ENCODE peak calls at places on chromosomes 4 and X, in ten cellular contexts. K, Y, X, E, D, W, Q, H, G and N are unnamed samples.

GRCh38 chrX:154761977-154762528 is 611 bp upstream of the DKC1 start:
- DNase-seq in K (no peak), Y (peak), X (no peak), E (no peak), D (no peak), W (peak), Q (no peak), H (no peak), G (no peak), N (no peak)

GRCh38 chr4:128371004-128371777 is 83.6 kb upstream of the PGRMC2 start:
- DNase-seq in K (no peak), Y (no peak), X (no peak), E (no peak), D (no peak), W (no peak), Q (no peak), H (no peak), G (no peak), N (no peak)

GRCh38 chr4:110970642-110971041 is 347.8 kb upstream of the PITX2 start:
- DNase-seq in K (peak), Y (peak), X (no peak), E (peak), D (no peak), W (no peak), Q (no peak), H (no peak), G (no peak), N (peak)

GRCh38 chrX:68936608-68937007 is 107.8 kb downstream of the EFNB1 start:
- DNase-seq in K (no peak), Y (peak), X (no peak), E (no peak), D (peak), W (no peak), Q (peak), H (no peak), G (no peak), N (peak)

GRCh38 chr4:8761824-8762205 is 109.8 kb downstream of the HMX1 start:
- DNase-seq in K (no peak), Y (no peak), X (no peak), E (no peak), D (peak), W (no peak), Q (peak), H (no peak), G (no peak), N (no peak)

GRCh38 chrX:69466546-69466945 is 37.6 kb upstream of the NALF2 start:
- DNase-seq in K (no peak), Y (no peak), X (no peak), E (no peak), D (no peak), W (no peak), Q (no peak), H (no peak), G (no peak), N (no peak)

GRCh38 chr4:5958199-5958735 is 60.0 kb downstream of the C4orf50 start:
- DNase-seq in K (no peak), Y (no peak), X (no peak), E (no peak), D (no peak), W (no peak), Q (no peak), H (no peak), G (no peak), N (no peak)

GRCh38 chr4:54082168-54082567 is 17.8 kb upstream of the CHIC2 start:
- DNase-seq in K (peak), Y (peak), X (no peak), E (peak), D (no peak), W (no peak), Q (no peak), H (no peak), G (no peak), N (peak)

GRCh38 chr4:2798399-2799301 is 5.8 kb downstream of the SH3BP2 start:
- DNase-seq in K (no peak), Y (peak), X (no peak), E (no peak), D (peak), W (peak), Q (peak), H (peak), G (no peak), N (peak)

GRCh38 chr4:56641494-56642051 is 39.5 kb downstream of the HOPX start:
- DNase-seq in K (peak), Y (no peak), X (no peak), E (no peak), D (no peak), W (no peak), Q (no peak), H (no peak), G (no peak), N (no peak)

GRCh38 chr4:3077796-3078195 is 3.3 kb downstream of the HTT start:
- DNase-seq in K (no peak), Y (no peak), X (no peak), E (no peak), D (no peak), W (no peak), Q (no peak), H (no peak), G (peak), N (no peak)

GRCh38 chr4:71441186-71442169 is 102.7 kb downstream of the SLC4A4 start:
- DNase-seq in K (no peak), Y (no peak), X (no peak), E (no peak), D (no peak), W (no peak), Q (no peak), H (no peak), G (no peak), N (no peak)

GRCh38 chr4:71304289-71304850 is 34.5 kb upstream of the SLC4A4 start:
- DNase-seq in K (no peak), Y (no peak), X (no peak), E (no peak), D (no peak), W (no peak), Q (no peak), H (no peak), G (no peak), N (no peak)

DNA sequence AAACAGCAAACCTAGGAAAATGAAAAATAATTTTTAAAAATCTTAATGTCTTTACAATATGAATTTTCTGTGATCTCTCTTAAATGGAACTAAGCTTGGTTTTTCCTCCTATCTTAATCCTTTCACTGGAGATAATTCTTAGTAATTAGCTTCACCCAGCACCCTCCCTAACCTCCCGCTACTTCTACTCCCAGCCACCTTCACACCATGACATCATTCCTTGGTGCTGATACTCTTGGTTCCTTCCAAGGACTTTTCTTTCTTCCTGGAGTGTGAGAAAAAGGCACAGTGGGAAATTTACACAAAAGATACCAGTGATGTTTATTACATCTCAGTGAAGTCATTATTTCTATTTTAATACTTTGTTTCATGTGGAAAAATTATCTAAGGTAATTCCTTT is 163.6 kb upstream of the PLAC1 start:
- DNase-seq in K (no peak), Y (no peak), X (no peak), E (no peak), D (no peak), W (no peak), Q (no peak), H (no peak), G (no peak), N (no peak)
- TF ChIP-seq EP300 in K (no peak), Y (no peak), X (no peak), E (no peak), D (no peak), W (no peak), Q (no peak), H (no peak), G (no peak), N (no peak)

GRCh38 chrX:14028473-14028872 is 1.2 kb downstream of the GEMIN8 start:
- DNase-seq in K (no peak), Y (no peak), X (no peak), E (no peak), D (no peak), W (no peak), Q (no peak), H (no peak), G (peak), N (no peak)

GRCh38 chrX:14029039-14029424 is 660 bp downstream of the GEMIN8 start:
- DNase-seq in K (no peak), Y (no peak), X (no peak), E (no peak), D (no peak), W (no peak), Q (no peak), H (no peak), G (no peak), N (no peak)

GRCh38 chrX:14027511-14028019 is 2.1 kb downstream of the GEMIN8 start:
- DNase-seq in K (no peak), Y (no peak), X (no peak), E (peak), D (no peak), W (no peak), Q (no peak), H (no peak), G (peak), N (no peak)

GRCh38 chrX:14026121-14026520 is 3.6 kb downstream of the GEMIN8 start:
- DNase-seq in K (no peak), Y (no peak), X (no peak), E (no peak), D (no peak), W (no peak), Q (no peak), H (no peak), G (no peak), N (no peak)

GRCh38 chrX:14027031-14027430 is 2.7 kb downstream of the GEMIN8 start:
- DNase-seq in K (no peak), Y (no peak), X (no peak), E (no peak), D (no peak), W (no peak), Q (no peak), H (no peak), G (no peak), N (no peak)
- TF ChIP-seq EP300 in K (no peak), Y (no peak), X (no peak), E (no peak), D (no peak), W (no peak), Q (no peak), H (no peak), G (no peak), N (no peak)

DNA sequence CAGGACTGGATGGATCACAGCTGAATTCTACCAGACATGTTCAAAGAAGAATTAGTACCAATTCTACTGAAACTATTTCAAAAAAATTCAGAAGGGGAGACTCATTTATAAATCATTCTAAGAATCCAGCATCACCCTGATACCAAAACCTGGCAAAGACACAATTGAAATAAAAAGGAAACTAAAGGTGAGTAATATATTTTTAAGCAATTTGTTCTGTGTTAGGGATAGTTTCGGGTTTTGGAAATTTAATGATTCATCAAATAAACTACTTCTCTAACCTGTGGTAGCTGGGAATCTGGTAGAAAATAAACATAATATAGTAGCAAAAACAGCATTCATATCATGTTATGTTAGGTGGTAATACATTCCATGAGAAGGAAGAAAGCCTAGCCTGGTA is 662.2 kb upstream of the BOD1L1 start:
- DNase-seq in K (no peak), Y (no peak), X (no peak), E (no peak), D (no peak), W (no peak), Q (no peak), H (no peak), G (no peak), N (no peak)
- TF ChIP-seq EP300 in K (no peak), Y (no peak), X (no peak), E (no peak), D (no peak), W (no peak), Q (no peak), H (no peak), G (no peak), N (no peak)

GRCh38 chrX:10582945-10583344 is 37.4 kb downstream of the MID1 start:
- DNase-seq in K (no peak), Y (no peak), X (no peak), E (no peak), D (no peak), W (no peak), Q (no peak), H (no peak), G (no peak), N (no peak)
- TF ChIP-seq EP300 in K (no peak), Y (no peak), X (no peak), E (no peak), D (no peak), W (no peak), Q (no peak), H (no peak), G (no peak), N (no peak)

DNA sequence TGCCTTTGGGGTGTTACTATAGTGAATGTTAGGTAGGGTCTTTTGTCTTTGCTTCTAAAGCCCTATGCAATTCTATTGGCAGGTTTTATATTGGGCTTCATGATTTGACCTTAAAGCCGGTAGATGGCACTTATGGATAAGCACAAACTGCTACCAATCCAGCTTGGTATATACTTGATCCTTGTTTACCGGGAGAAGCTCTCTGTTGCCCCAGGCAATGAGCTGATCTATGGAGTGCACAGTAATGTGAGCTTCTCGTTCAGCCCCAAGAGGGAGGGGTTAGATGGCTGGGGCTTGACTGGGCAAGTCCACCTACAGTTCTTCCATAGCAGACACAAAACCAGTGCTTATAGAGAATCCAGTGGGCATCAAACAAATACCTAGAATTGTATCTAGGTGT is 287.2 kb upstream of the CT83 start:
- DNase-seq in K (no peak), Y (no peak), X (no peak), E (no peak), D (no peak), W (no peak), Q (no peak), H (no peak), G (no peak), N (no peak)
- TF ChIP-seq EP300 in K (no peak), Y (no peak), X (no peak), E (no peak), D (no peak), W (no peak), Q (no peak), H (no peak), G (no peak), N (no peak)

GRCh38 chr4:45324381-45325111 is 598.2 kb upstream of the GNPDA2 start:
- DNase-seq in K (no peak), Y (no peak), X (no peak), E (no peak), D (no peak), W (no peak), Q (no peak), H (no peak), G (no peak), N (no peak)
- TF ChIP-seq EP300 in K (no peak), Y (no peak), X (no peak), E (no peak), D (no peak), W (no peak), Q (no peak), H (no peak), G (no peak), N (no peak)

GRCh38 chrX:54810532-54810931 is 3.0 kb downstream of the MAGED2 start:
- DNase-seq in K (no peak), Y (no peak), X (no peak), E (no peak), D (no peak), W (no peak), Q (no peak), H (no peak), G (no peak), N (no peak)

GRCh38 chrX:54808605-54809483 is 1.3 kb downstream of the MAGED2 start:
- DNase-seq in K (peak), Y (peak), X (peak), E (peak), D (peak), W (peak), Q (peak), H (peak), G (peak), N (peak)

GRCh38 chrX:54808109-54808604 is 612 bp downstream of the MAGED2 start:
- DNase-seq in K (peak), Y (peak), X (peak), E (peak), D (peak), W (peak), Q (peak), H (peak), G (no peak), N (peak)

GRCh38 chrX:54811301-54811885 is 3.8 kb downstream of the MAGED2 start:
- DNase-seq in K (no peak), Y (no peak), X (no peak), E (no peak), D (no peak), W (no peak), Q (no peak), H (no peak), G (no peak), N (no peak)

GRCh38 chrX:54807524-54808108 is at the start of gene MAGED2:
- DNase-seq in K (no peak), Y (peak), X (peak), E (no peak), D (no peak), W (peak), Q (no peak), H (peak), G (no peak), N (no peak)
- TF ChIP-seq EP300 in K (no peak), Y (no peak), X (no peak), E (no peak), D (no peak), W (no peak), Q (no peak), H (no peak), G (no peak), N (no peak)

GRCh38 chr4:95183656-95184408 is 364.9 kb downstream of the UNC5C start:
- DNase-seq in K (no peak), Y (no peak), X (no peak), E (no peak), D (no peak), W (no peak), Q (no peak), H (no peak), G (no peak), N (no peak)

GRCh38 chr4:95190751-95191436 is 357.9 kb downstream of the UNC5C start:
- DNase-seq in K (no peak), Y (no peak), X (no peak), E (no peak), D (no peak), W (no peak), Q (no peak), H (peak), G (no peak), N (no peak)

GRCh38 chr4:95193391-95194224 is 355.2 kb downstream of the UNC5C start:
- DNase-seq in K (no peak), Y (no peak), X (no peak), E (no peak), D (no peak), W (no peak), Q (no peak), H (peak), G (no peak), N (no peak)

GRCh38 chr4:95191537-95191936 is 357.2 kb downstream of the UNC5C start:
- DNase-seq in K (no peak), Y (no peak), X (no peak), E (no peak), D (no peak), W (no peak), Q (no peak), H (no peak), G (no peak), N (no peak)

DNA sequence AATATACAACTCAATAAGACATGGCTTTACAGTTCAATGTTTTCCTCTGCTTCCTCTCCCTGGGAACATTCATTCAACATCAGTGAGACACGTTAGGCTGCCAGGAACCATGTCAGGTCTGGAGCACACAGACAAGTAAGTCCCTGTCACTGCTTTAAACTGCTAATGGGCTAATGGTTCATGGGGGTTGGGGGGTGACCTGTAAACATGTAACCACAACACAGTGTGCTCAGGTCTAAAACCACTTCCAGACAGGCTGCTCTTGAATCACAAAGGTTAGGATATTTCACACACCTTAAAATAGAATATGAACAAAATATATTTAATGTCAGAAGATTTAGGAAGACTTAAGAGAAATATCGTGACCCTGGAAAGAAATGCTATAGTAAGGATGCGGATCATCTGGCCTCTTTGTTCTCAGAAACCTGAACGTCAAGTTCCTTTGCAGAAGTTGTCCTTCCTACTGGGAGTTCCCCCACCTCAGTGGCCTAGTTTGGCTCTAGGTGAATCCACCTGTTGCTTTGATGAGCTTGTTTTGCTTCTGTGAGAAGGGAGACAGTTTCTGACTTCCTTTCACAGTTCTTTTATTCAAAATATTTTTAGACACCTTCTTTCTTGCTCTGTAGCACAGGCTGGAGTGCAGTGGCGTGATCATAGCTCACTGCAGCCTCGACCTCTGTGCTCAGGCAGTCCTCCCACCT is 359.9 kb downstream of the UNC5C start:
- DNase-seq in K (no peak), Y (no peak), X (no peak), E (no peak), D (no peak), W (no peak), Q (no peak), H (no peak), G (no peak), N (no peak)
- TF ChIP-seq EP300 in K (no peak), Y (no peak), X (no peak), E (no peak), D (no peak), W (no peak), Q (no peak), H (no peak), G (no peak), N (no peak)